ENCODE peak calls at places on chromosomes 16 and 17, in seven cellular contexts. E is left ventricle myocardium inferior, S is aorta, L is PC-3, U is esophagus muscularis mucosa, B is breast epithelium, O is mammary epithelial cell. Z is an unnamed sample.

GRCh38 chr16:3173892-3174617 is 13.9 kb upstream of the OR1F1 start:
- DNase-seq in L (peak; percentile 49), S (peak; percentile 70), O (peak; percentile 46), E (no peak), U (no peak), B (no peak), Z (no peak)

GRCh38 chr17:82382933-82383255 is 11.3 kb downstream of the UTS2R start:
- DNase-seq in O (no peak), L (no peak), E (no peak), U (no peak), B (no peak), S (no peak), Z (no peak)

GRCh38 chr17:8504460-8505207 is 69.0 kb downstream of the NDEL1 start:
- DNase-seq in E (no peak), S (peak; percentile 48), U (no peak), L (no peak), O (no peak), B (no peak), Z (no peak)

GRCh38 chr16:29840240-29840639 is 20.0 kb downstream of the MVP start:
- DNase-seq in U (no peak), B (no peak), O (no peak), S (no peak), L (no peak), E (no peak), Z (no peak)

GRCh38 chr17:45087978-45088377 is 26.9 kb downstream of the NMT1 start:
- DNase-seq in S (no peak), L (no peak), O (no peak), B (no peak), U (no peak), E (no peak), Z (no peak)

GRCh38 chr17:33234930-33235685 is 58.0 kb downstream of the ASIC2 start:
- DNase-seq in L (peak; percentile 88), E (peak; percentile 54), B (no peak), U (no peak), S (peak; percentile 92), O (peak; percentile 97), Z (peak; percentile 95)

GRCh38 chr17:81144423-81144781 is 20.9 kb upstream of the PVALEF start:
- DNase-seq in B (no peak), L (no peak), U (no peak), O (no peak), S (no peak), E (no peak), Z (no peak)

GRCh38 chr16:20401066-20401465 is 3.5 kb downstream of the PDILT start:
- DNase-seq in S (no peak), U (no peak), B (no peak), L (no peak), E (no peak), O (no peak), Z (no peak)

GRCh38 chr17:63835167-63835720 is 7.2 kb downstream of the SMARCD2 start:
- DNase-seq in S (peak; percentile 55), U (no peak), B (no peak), E (no peak), O (no peak), L (no peak), Z (no peak)

GRCh38 chr17:9645858-9646555 is 690 bp downstream of the USP43 start:
- DNase-seq in U (no peak), S (no peak), B (peak; percentile 66), O (peak; percentile 76), L (peak; percentile 51), E (peak; percentile 24), Z (peak; percentile 50)

GRCh38 chr17:18066866-18067265 is 20.9 kb upstream of the DRG2 start:
- DNase-seq in S (no peak), U (no peak), O (no peak), L (no peak), B (no peak), E (no peak), Z (no peak)

GRCh38 chr17:41620583-41621434 is 3.6 kb downstream of the KRT17 start:
- DNase-seq in S (peak; percentile 47), L (no peak), B (peak; percentile 44), U (no peak), O (peak; percentile 86), E (no peak), Z (no peak)

GRCh38 chr17:75475144-75475835 is 18.9 kb downstream of the TMEM94 start:
- DNase-seq in B (no peak), U (no peak), E (no peak), L (no peak), O (no peak), S (no peak), Z (no peak)

GRCh38 chr16:88686062-88686438 is 257 bp downstream of the SNAI3 start:
- DNase-seq in S (no peak), U (no peak), O (no peak), L (peak; percentile 26), B (no peak), E (no peak), Z (no peak)

GRCh38 chr16:69888005-69888560 is 63.1 kb upstream of the CLEC18A start:
- DNase-seq in E (no peak), L (no peak), U (no peak), S (no peak), B (no peak), O (no peak), Z (no peak)
- H3K27ac ChIP-seq in E (no peak overlapping the region), L (no peak overlapping the region), U (no peak overlapping the region), S (no peak overlapping the region), B (no peak overlapping the region), O (no peak overlapping the region), Z (no peak overlapping the region)

DNA sequence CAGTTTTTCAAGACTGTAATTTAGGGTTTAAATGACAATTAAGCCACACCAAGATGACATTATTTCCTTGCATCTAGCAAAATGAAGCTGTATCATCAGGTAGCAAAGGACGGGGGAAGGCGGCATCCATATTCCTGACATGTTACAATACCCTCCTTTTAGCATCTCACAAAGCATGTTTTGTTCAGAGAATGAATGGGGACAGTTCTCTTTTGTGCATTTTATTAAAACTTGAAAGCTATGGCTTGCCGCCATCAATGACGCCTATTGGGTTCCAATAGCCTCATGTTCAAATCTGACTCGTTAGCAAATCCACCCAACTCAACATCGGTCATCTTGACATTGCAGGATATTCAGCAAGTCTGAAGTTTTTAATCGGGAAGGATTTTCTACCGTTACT is 39.2 kb downstream of the LITAF start:
- DNase-seq in E (no peak), B (no peak), S (no peak), O (no peak), U (no peak), L (no peak), Z (no peak)
- H3K27ac ChIP-seq in E (no peak overlapping the region), B (peak overlapping the region; percentile 34), S (no peak overlapping the region), O (no peak overlapping the region), U (no peak overlapping the region), L (no peak overlapping the region), Z (no peak overlapping the region)

GRCh38 chr17:77376795-77377751 is 236.3 kb downstream of the SEC14L1 start:
- DNase-seq in S (no peak), L (no peak), E (peak; percentile 58), O (no peak), B (no peak), U (no peak), Z (no peak)
- H3K27ac ChIP-seq in S (no peak overlapping the region), L (no peak overlapping the region), E (peak overlapping the region; percentile 98), O (no peak overlapping the region), B (peak overlapping the region; percentile 95), U (peak overlapping the region; percentile 99), Z (peak overlapping the region; percentile 73)

GRCh38 chr16:67449739-67450138 is 18.8 kb downstream of the HSD11B2 start:
- DNase-seq in O (no peak), B (no peak), L (no peak), U (no peak), S (peak; percentile 74), E (peak; percentile 62), Z (no peak)
- H3K27ac ChIP-seq in O (no peak overlapping the region), B (peak overlapping the region; percentile 75), L (no peak overlapping the region), U (no peak overlapping the region), S (no peak overlapping the region), E (peak overlapping the region; percentile 74), Z (no peak overlapping the region)

DNA sequence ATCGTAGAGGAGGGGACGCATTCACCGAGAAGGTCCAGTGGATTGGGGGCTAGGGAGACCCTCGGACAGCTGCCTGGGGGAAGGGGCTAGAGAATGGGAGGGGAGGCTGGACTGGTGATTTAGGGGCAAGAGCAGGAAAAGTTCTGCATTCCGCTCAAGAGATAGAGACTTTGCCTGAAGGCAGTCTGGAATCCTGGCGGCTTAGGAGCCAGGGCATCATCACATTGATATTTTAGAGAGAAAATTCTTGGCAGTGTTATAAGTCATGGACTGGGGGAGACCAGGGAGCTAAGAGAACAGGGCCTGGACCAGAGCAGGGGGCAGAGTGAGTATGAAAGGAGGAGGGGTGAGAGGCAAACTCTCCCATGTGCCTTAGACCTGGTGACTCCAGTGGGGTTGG is 35.8 kb downstream of the MSI2 start:
- DNase-seq in S (no peak), U (no peak), L (no peak), B (no peak), O (no peak), E (no peak), Z (no peak)
- H3K27ac ChIP-seq in S (no peak overlapping the region), U (no peak overlapping the region), L (no peak overlapping the region), B (peak overlapping the region; percentile 61), O (no peak overlapping the region), E (no peak overlapping the region), Z (peak overlapping the region; percentile 82)